ENCODE peak calls at places on chromosome 22, in ten cellular contexts. Z is mucosa of descending colon; H is breast epithelium; Q is HepG2; A is CD8-positive, alpha-beta T cell; S is body of pancreas; Y is pancreas; J is sigmoid colon; C is OCI-LY7; D is IMR-90. G is an unnamed sample. For H3K9me3 and H3K4me1, the result is how much of the 10 kb centered on the place peaks cover.

GRCh38 chr22:20117656-20118571 is 888 bp upstream of the TRMT2A start:
- DNase-seq in Z (peak), H (no peak), Q (no peak), A (no peak), S (peak), Y (no peak), J (no peak), C (peak), D (peak), G (peak)

GRCh38 chr22:35393116-35394010 is 6.6 kb upstream of the MCM5 start:
- DNase-seq in Z (no peak), H (no peak), Q (no peak), A (no peak), S (no peak), Y (no peak), J (no peak), C (no peak), D (no peak), G (no peak)

GRCh38 chr22:43345761-43346261 is 2.6 kb upstream of the SCUBE1 start:
- DNase-seq in Z (no peak), H (no peak), Q (peak), A (no peak), S (no peak), Y (no peak), J (no peak), C (no peak), D (no peak), G (no peak)

GRCh38 chr22:22880645-22881044 is 7.0 kb upstream of the IGLL5 start:
- DNase-seq in Z (no peak), H (no peak), Q (no peak), A (no peak), S (no peak), Y (no peak), J (no peak), C (no peak), D (no peak), G (no peak)

GRCh38 chr22:37212174-37212906 is at the start of gene SSTR3:
- DNase-seq in Z (no peak), H (no peak), Q (no peak), A (no peak), S (peak), Y (no peak), J (peak), C (no peak), D (no peak), G (no peak)

GRCh38 chr22:17303840-17304779 is 65.2 kb upstream of the CECR2 start:
- DNase-seq in Z (peak), H (no peak), Q (no peak), A (peak), S (no peak), Y (no peak), J (no peak), C (peak), D (no peak), G (peak)

GRCh38 chr22:20591660-20592310 is 84.4 kb downstream of the MED15 start:
- DNase-seq in Z (no peak), H (no peak), Q (peak), A (no peak), S (peak), Y (no peak), J (no peak), C (no peak), D (peak), G (no peak)

GRCh38 chr22:41447435-41448188 is 1.0 kb upstream of the TOB2 start:
- DNase-seq in Z (peak), H (peak), Q (peak), A (peak), S (peak), Y (peak), J (peak), C (peak), D (peak), G (peak)

GRCh38 chr22:29143848-29144785 is 61.6 kb upstream of the EMID1 start:
- DNase-seq in Z (no peak), H (no peak), Q (no peak), A (no peak), S (no peak), Y (no peak), J (peak), C (no peak), D (no peak), G (no peak)

GRCh38 chr22:40193429-40194421 is 16.0 kb downstream of the TNRC6B start:
- DNase-seq in Z (no peak), H (no peak), Q (no peak), A (no peak), S (no peak), Y (no peak), J (no peak), C (no peak), D (peak), G (no peak)

GRCh38 chr22:37173709-37174108 is 14.3 kb downstream of the C1QTNF6 start:
- DNase-seq in Z (no peak), H (peak), Q (no peak), A (no peak), S (no peak), Y (no peak), J (peak), C (no peak), D (no peak), G (no peak)

GRCh38 chr22:19398680-19399079 is 32.9 kb downstream of the HIRA start:
- DNase-seq in Z (no peak), H (no peak), Q (no peak), A (no peak), S (no peak), Y (no peak), J (no peak), C (no peak), D (no peak), G (no peak)

GRCh38 chr22:23608583-23608982 is 23.5 kb downstream of the DRICH1 start:
- DNase-seq in Z (no peak), H (no peak), Q (no peak), A (no peak), S (no peak), Y (no peak), J (no peak), C (no peak), D (peak), G (no peak)

GRCh38 chr22:27610863-27611786 is 190.4 kb downstream of the MN1 start:
- DNase-seq in Z (no peak), H (no peak), Q (no peak), A (no peak), S (no peak), Y (no peak), J (no peak), C (no peak), D (no peak), G (no peak)
- H3K4me3 ChIP-seq in Z (no peak), H (no peak), Q (no peak), A (no peak), S (no peak), Y (no peak), J (no peak), C (no peak), D (no peak), G (no peak)

DNA sequence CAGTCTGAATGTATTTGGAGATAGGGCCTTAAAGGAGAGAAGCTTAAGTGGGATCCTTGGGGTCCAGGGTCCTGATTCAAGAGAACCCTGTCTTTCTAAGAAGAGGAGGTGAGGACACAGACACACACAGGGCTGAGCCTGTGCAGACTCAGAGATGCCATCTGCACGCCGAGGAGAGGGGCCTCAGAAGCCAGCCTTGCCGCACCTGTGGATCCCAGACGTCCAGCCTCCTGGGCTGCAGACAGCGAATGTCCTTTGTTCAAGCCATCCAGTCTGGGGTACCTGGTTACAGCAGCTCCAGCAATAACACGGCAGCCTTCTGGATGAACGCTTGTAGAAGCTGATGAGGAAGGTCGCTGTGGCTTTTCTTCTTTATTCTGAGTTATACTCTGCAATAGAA is 1086.1 kb downstream of the BRD1 start:
- DNase-seq in Z (no peak), H (peak), Q (no peak), A (no peak), S (no peak), Y (no peak), J (no peak), C (no peak), D (no peak), G (no peak)
- H3K9me3 ChIP-seq in Z (under half), H (under half), Q (under half), A (under half), S (under half), Y (under half), J (under half), C (under half), D (half or more), G (under half)

DNA sequence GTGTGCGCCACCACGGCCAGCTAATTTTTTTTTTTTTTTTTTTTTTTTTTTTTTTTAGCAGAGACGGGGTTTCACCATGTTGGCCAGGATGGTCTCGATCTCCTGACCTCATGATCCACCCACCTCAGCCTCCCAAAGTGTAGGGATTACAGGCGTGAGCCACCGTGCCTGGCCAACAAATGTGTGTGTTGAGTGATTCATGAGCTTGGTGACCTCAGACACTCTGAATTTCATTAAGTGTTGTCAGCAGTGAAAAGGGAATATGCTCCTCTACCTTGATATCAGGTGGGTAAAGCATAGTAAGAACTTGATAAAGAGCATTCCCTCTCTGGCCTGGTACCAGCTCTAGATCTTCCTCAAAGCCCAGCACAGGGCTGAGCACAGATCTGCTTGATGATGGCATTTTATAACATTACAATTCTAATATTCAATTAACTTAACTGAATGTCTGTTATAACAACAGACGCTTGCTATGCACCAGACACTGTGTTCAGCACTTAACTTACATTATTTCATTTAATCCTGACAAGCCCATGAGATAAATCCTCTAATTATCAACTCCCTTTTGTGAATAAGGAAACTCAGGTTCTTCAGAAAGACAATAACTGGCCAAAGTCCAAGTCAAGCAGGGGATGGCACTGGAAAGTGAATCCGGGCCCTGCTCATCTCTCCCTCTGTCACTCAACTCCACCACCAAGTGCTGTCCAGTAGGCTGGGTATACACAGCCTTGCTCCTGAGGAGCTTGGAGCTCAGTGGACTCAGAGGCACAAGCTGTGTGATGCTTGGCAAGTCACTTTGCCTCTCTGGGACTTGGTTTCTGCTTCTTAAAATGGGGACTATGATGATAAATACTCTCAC is 13.0 kb downstream of the TBC1D10A start:
- DNase-seq in Z (no peak), H (no peak), Q (no peak), A (no peak), S (no peak), Y (no peak), J (no peak), C (no peak), D (no peak), G (no peak)
- H3K4me1 ChIP-seq in Z (half or more), H (under half), Q (under half), A (half or more), S (half or more), Y (under half), J (under half), C (under half), D (half or more), G (half or more)

DNA sequence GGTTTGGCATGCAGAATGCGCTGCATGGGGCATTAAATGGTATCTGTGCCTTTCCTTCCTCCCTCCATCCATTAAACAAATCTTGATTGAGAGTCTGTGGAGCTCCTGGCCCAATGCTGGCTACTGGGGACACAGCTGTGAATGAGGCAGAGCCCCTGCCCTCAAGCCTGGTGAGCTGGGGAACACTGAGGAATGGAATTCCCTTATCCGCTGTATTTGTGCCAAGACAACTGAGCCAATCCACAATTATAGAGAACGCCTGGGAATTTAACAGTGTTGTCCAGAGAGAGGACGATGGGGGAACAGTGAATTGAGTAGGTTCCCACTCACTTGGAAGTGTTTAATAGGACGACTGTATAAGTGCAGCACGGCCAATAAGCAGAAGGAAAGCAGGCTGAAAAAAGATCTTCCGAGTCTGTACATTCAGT is 296.0 kb downstream of the MIAT start:
- DNase-seq in Z (no peak), H (no peak), Q (no peak), A (no peak), S (no peak), Y (no peak), J (no peak), C (no peak), D (no peak), G (no peak)
- H3K4me3 ChIP-seq in Z (no peak), H (no peak), Q (no peak), A (no peak), S (no peak), Y (no peak), J (no peak), C (no peak), D (no peak), G (no peak)

DNA sequence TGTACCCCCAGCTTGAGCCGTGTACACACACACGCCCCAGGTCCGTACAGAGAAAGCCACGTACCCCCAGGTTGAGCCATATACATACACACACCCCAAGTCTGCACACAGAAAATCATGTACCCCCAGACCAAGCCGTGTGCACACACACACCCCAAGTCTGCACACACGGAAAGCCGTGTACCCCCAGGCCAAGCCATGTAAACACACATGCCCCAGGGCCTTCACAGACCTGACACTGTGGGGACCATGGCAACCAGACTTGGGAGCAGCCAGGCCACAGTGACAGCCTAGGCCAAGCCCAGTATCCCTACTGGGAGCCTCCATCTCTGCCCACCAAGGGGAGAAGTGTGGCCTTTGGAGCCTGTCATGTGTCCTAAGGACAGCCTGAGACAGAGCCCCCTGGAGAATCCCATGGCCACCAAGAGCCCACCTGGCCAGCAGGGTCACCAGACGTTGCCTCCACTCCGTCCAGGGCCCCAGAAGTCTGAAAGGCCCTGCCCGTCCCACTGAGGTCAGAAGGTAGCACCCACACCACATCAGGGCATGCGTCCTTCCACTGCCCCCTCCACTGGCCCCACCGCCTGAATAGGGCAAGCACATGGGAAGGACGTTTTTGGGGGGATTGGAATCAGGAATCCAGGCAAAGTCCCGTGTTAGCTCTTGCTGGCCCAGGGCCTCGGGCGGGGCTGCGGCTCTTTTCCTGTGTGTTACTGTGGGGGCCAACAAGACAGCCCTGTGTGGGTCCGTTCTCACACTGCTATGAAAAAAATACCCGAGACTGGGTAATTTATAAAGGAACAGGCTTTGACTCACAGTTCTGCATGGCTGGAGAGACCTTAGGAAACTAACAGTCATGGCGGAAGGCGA is 636.7 kb downstream of the TBC1D22A start:
- DNase-seq in Z (no peak), H (no peak), Q (no peak), A (no peak), S (no peak), Y (no peak), J (no peak), C (no peak), D (no peak), G (no peak)
- H3K9me3 ChIP-seq in Z (under half), H (under half), Q (under half), A (under half), S (under half), Y (under half), J (under half), C (under half), D (under half), G (under half)

GRCh38 chr22:31789803-31790202 is 36.0 kb downstream of the DEPDC5 start:
- DNase-seq in Z (no peak), H (no peak), Q (no peak), A (no peak), S (no peak), Y (no peak), J (no peak), C (peak), D (no peak), G (no peak)
- H3K4me1 ChIP-seq in Z (under half), H (under half), Q (under half), A (under half), S (under half), Y (under half), J (under half), C (under half), D (under half), G (under half)

GRCh38 chr22:30823015-30823370 is 128.3 kb downstream of the OSBP2 start:
- DNase-seq in Z (no peak), H (no peak), Q (no peak), A (no peak), S (no peak), Y (no peak), J (no peak), C (no peak), D (no peak), G (no peak)

GRCh38 chr22:30824096-30824495 is 129.4 kb downstream of the OSBP2 start:
- DNase-seq in Z (no peak), H (no peak), Q (no peak), A (no peak), S (no peak), Y (no peak), J (peak), C (no peak), D (no peak), G (no peak)

GRCh38 chr22:30821863-30822215 is 127.2 kb downstream of the OSBP2 start:
- DNase-seq in Z (no peak), H (no peak), Q (no peak), A (no peak), S (no peak), Y (no peak), J (no peak), C (no peak), D (no peak), G (no peak)

GRCh38 chr22:30821381-30821780 is 126.7 kb downstream of the OSBP2 start:
- DNase-seq in Z (no peak), H (no peak), Q (no peak), A (no peak), S (no peak), Y (no peak), J (no peak), C (no peak), D (no peak), G (no peak)

DNA sequence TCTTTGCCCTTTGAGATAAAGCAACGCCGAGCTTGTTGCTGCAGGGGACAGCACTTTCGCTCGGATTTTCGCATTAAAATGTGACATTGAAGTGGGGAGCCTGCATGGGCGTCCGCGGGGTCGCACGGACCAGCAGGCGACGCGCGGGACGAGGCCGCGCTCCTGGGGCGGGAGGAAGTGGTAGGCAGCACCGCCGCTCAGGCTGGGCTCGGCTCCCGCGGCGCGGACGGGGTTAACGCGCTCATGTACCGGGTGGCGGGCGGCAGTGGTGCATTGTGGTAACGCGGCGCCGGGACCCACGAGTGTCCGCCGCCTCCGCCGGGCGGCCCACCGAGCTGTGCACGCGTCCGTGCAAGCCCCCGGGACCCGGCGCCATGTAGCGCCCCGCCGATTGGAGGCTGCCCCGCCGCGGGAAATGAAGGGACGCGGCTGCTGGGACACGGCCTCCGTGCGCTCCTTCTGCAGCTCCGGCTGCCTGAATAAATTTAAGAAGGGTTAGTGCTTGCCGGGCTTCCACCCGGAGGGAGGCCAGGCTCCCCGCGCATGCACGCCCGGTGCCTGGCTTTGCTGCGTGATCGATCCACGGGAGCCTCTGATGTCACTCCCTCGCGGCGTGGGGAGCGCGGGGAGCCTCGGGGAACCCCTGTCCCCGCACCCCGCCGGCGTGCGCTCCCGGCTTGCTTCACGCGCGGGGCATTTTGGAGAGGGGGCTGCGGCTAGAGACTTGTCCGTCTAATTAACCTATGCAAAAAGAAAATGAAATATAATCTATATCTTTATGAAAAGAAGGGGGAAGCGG is 127.7 kb downstream of the OSBP2 start:
- DNase-seq in Z (no peak), H (no peak), Q (no peak), A (no peak), S (no peak), Y (no peak), J (no peak), C (no peak), D (no peak), G (no peak)
- H3K4me3 ChIP-seq in Z (no peak), H (peak), Q (no peak), A (no peak), S (no peak), Y (peak), J (peak), C (no peak), D (peak), G (no peak)

GRCh38 chr22:48335442-48336139 is 1492.1 kb downstream of the BRD1 start:
- DNase-seq in Z (no peak), H (peak), Q (no peak), A (no peak), S (no peak), Y (no peak), J (no peak), C (no peak), D (no peak), G (no peak)
- H3K9me3 ChIP-seq in Z (under half), H (under half), Q (under half), A (under half), S (under half), Y (under half), J (under half), C (under half), D (half or more), G (under half)

DNA sequence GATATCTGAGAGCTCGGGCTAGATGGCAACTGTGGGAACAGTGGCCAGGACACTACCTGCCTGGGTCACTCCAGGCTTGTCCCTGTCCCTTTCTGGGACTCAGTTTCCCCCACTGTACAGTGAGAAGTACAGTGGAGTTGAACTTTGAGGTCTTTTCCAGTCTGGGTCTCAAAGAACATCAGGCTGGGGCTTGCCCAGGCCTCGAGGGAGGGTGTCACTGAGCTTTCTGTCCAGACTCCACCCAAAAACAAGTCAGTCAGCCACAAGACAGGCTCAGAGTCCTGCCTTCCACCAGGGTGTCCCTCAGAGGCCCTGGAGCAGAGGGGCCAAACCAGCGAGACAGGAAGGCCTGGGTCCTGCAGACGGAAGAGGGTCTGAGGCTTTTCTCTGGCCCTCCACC is 2.0 kb upstream of the PLA2G3 start:
- DNase-seq in Z (no peak), H (peak), Q (no peak), A (no peak), S (no peak), Y (no peak), J (no peak), C (no peak), D (no peak), G (no peak)
- H3K4me1 ChIP-seq in Z (under half), H (under half), Q (under half), A (under half), S (under half), Y (under half), J (under half), C (under half), D (under half), G (under half)